ENCODE peak calls at places on chromosomes 2 and 18, in four cellular contexts. One of them, this sample, is unnamed.

GRCh38 chr18:59704146-59704545 is 6.9 kb upstream of the CCBE1 start:
- DNase-seq in GM23338: no peak
- DNase-seq in CD8-positive, alpha-beta T cell: no peak
- DNase-seq in GM13976: no peak
- DNase-seq in this sample: peak; percentile 71

GRCh38 chr2:236538242-236538641 is 31.4 kb upstream of the ACKR3 start:
- DNase-seq in GM23338: no peak
- DNase-seq in CD8-positive, alpha-beta T cell: no peak
- DNase-seq in GM13976: peak; percentile 35
- DNase-seq in this sample: no peak

GRCh38 chr2:132641819-132642218 is 28.2 kb downstream of the LYPD1 start:
- DNase-seq in GM23338: no peak
- DNase-seq in CD8-positive, alpha-beta T cell: no peak
- DNase-seq in GM13976: no peak
- DNase-seq in this sample: no peak

GRCh38 chr2:144835634-144836351 is 315.9 kb upstream of the ZEB2 start:
- DNase-seq in GM23338: no peak
- DNase-seq in CD8-positive, alpha-beta T cell: no peak
- DNase-seq in GM13976: no peak
- DNase-seq in this sample: no peak

GRCh38 chr2:237278593-237278992 is 135.4 kb downstream of the COL6A3 start:
- DNase-seq in GM23338: no peak
- DNase-seq in CD8-positive, alpha-beta T cell: no peak
- DNase-seq in GM13976: no peak
- DNase-seq in this sample: no peak

GRCh38 chr2:46922049-46922448 is 6.4 kb upstream of the MCFD2 start:
- DNase-seq in GM23338: no peak
- DNase-seq in CD8-positive, alpha-beta T cell: no peak
- DNase-seq in GM13976: no peak
- DNase-seq in this sample: no peak

GRCh38 chr2:29562319-29562718 is 359.1 kb downstream of the ALK start:
- DNase-seq in GM23338: no peak
- DNase-seq in CD8-positive, alpha-beta T cell: no peak
- DNase-seq in GM13976: no peak
- DNase-seq in this sample: no peak

GRCh38 chr18:4586729-4587128 is 131.6 kb upstream of the DLGAP1 start:
- DNase-seq in GM23338: no peak
- DNase-seq in CD8-positive, alpha-beta T cell: no peak
- DNase-seq in GM13976: no peak
- DNase-seq in this sample: no peak

GRCh38 chr18:51066273-51066672 is 36.3 kb downstream of the SMAD4 start:
- DNase-seq in GM23338: no peak
- DNase-seq in CD8-positive, alpha-beta T cell: no peak
- DNase-seq in GM13976: no peak
- DNase-seq in this sample: no peak

GRCh38 chr2:215920244-215921100 is 92.9 kb downstream of the MREG start:
- DNase-seq in GM23338: peak; percentile 72
- DNase-seq in CD8-positive, alpha-beta T cell: peak; percentile 34
- DNase-seq in GM13976: peak; percentile 55
- DNase-seq in this sample: peak; percentile 73

GRCh38 chr2:35582637-35583036 is 772.9 kb upstream of the CRIM1 start:
- DNase-seq in GM23338: no peak
- DNase-seq in CD8-positive, alpha-beta T cell: no peak
- DNase-seq in GM13976: no peak
- DNase-seq in this sample: no peak

GRCh38 chr2:234608946-234609345 is 112.1 kb upstream of the ARL4C start:
- DNase-seq in GM23338: no peak
- DNase-seq in CD8-positive, alpha-beta T cell: no peak
- DNase-seq in GM13976: no peak
- DNase-seq in this sample: no peak

GRCh38 chr2:10507106-10507505 is 59.0 kb upstream of the ODC1 start:
- DNase-seq in GM23338: no peak
- DNase-seq in CD8-positive, alpha-beta T cell: no peak
- DNase-seq in GM13976: no peak
- DNase-seq in this sample: no peak

GRCh38 chr2:183229386-183229785 is 105.1 kb downstream of the NUP35 start:
- DNase-seq in GM23338: no peak
- DNase-seq in CD8-positive, alpha-beta T cell: no peak
- DNase-seq in GM13976: no peak
- DNase-seq in this sample: no peak

GRCh38 chr2:224909885-224910517 is 132.3 kb downstream of the DOCK10 start:
- DNase-seq in GM23338: peak; percentile 30
- DNase-seq in CD8-positive, alpha-beta T cell: no peak
- DNase-seq in GM13976: no peak
- DNase-seq in this sample: peak; percentile 80

GRCh38 chr18:45441110-45441842 is 174.0 kb upstream of the SLC14A2 start:
- DNase-seq in GM23338: peak; percentile 24
- DNase-seq in CD8-positive, alpha-beta T cell: no peak
- DNase-seq in GM13976: no peak
- DNase-seq in this sample: no peak

GRCh38 chr18:61893304-61893970 is 630 bp upstream of the RNF152 start:
- DNase-seq in GM23338: peak; percentile 59
- DNase-seq in CD8-positive, alpha-beta T cell: no peak
- DNase-seq in GM13976: peak; percentile 59
- DNase-seq in this sample: no peak

GRCh38 chr2:170224692-170225091 is 46.7 kb downstream of the MYO3B start:
- DNase-seq in GM23338: no peak
- DNase-seq in CD8-positive, alpha-beta T cell: no peak
- DNase-seq in GM13976: no peak
- DNase-seq in this sample: no peak

GRCh38 chr2:6325616-6326015 is 540.1 kb downstream of the CMPK2 start:
- DNase-seq in GM23338: peak; percentile 1
- DNase-seq in CD8-positive, alpha-beta T cell: no peak
- DNase-seq in GM13976: no peak
- DNase-seq in this sample: no peak

GRCh38 chr2:136116111-136116812 is 1.7 kb downstream of the CXCR4 start:
- DNase-seq in GM23338: peak; percentile 69
- DNase-seq in CD8-positive, alpha-beta T cell: peak; percentile 79
- DNase-seq in GM13976: peak; percentile 47
- DNase-seq in this sample: no peak

GRCh38 chr18:48913723-48914122 is 37.0 kb downstream of the SMAD7 start:
- DNase-seq in GM23338: no peak
- DNase-seq in CD8-positive, alpha-beta T cell: no peak
- DNase-seq in GM13976: no peak
- DNase-seq in this sample: no peak

GRCh38 chr2:207097278-207097677 is 68.5 kb downstream of the KLF7 start:
- DNase-seq in GM23338: no peak
- DNase-seq in CD8-positive, alpha-beta T cell: no peak
- DNase-seq in GM13976: no peak
- DNase-seq in this sample: no peak

GRCh38 chr2:20672191-20672951 is 5.4 kb downstream of the GDF7 start:
- DNase-seq in GM23338: peak; percentile 83
- DNase-seq in CD8-positive, alpha-beta T cell: no peak
- DNase-seq in GM13976: peak; percentile 20
- DNase-seq in this sample: no peak

GRCh38 chr18:57131782-57132181 is 15.1 kb upstream of the BOD1L2 start:
- DNase-seq in GM23338: no peak
- DNase-seq in CD8-positive, alpha-beta T cell: no peak
- DNase-seq in GM13976: no peak
- DNase-seq in this sample: peak; percentile 96

GRCh38 chr2:186036862-186037449 is 298.4 kb downstream of the FSIP2 start:
- DNase-seq in GM23338: no peak
- DNase-seq in CD8-positive, alpha-beta T cell: no peak
- DNase-seq in GM13976: no peak
- DNase-seq in this sample: no peak

GRCh38 chr2:205188516-205189138 is 493.7 kb upstream of the NRP2 start:
- DNase-seq in GM23338: peak; percentile 46
- DNase-seq in CD8-positive, alpha-beta T cell: no peak
- DNase-seq in GM13976: no peak
- DNase-seq in this sample: no peak

GRCh38 chr2:168521342-168521741 is 65.3 kb downstream of the CERS6 start:
- DNase-seq in GM23338: peak; percentile 27
- DNase-seq in CD8-positive, alpha-beta T cell: no peak
- DNase-seq in GM13976: no peak
- DNase-seq in this sample: no peak

GRCh38 chr2:58289029-58289428 is 47.9 kb upstream of the FANCL start:
- DNase-seq in GM23338: no peak
- DNase-seq in CD8-positive, alpha-beta T cell: no peak
- DNase-seq in GM13976: no peak
- DNase-seq in this sample: no peak

GRCh38 chr18:30381826-30382225 is 660.7 kb downstream of the DSC3 start:
- DNase-seq in GM23338: no peak
- DNase-seq in CD8-positive, alpha-beta T cell: no peak
- DNase-seq in GM13976: no peak
- DNase-seq in this sample: no peak

GRCh38 chr18:2304378-2305175 is 266.7 kb downstream of the METTL4 start:
- DNase-seq in GM23338: no peak
- DNase-seq in CD8-positive, alpha-beta T cell: no peak
- DNase-seq in GM13976: no peak
- DNase-seq in this sample: peak; percentile 70

GRCh38 chr2:7430421-7430868 is 513.2 kb downstream of the RNF144A start:
- DNase-seq in GM23338: peak; percentile 34
- DNase-seq in CD8-positive, alpha-beta T cell: no peak
- DNase-seq in GM13976: no peak
- DNase-seq in this sample: no peak

DNA sequence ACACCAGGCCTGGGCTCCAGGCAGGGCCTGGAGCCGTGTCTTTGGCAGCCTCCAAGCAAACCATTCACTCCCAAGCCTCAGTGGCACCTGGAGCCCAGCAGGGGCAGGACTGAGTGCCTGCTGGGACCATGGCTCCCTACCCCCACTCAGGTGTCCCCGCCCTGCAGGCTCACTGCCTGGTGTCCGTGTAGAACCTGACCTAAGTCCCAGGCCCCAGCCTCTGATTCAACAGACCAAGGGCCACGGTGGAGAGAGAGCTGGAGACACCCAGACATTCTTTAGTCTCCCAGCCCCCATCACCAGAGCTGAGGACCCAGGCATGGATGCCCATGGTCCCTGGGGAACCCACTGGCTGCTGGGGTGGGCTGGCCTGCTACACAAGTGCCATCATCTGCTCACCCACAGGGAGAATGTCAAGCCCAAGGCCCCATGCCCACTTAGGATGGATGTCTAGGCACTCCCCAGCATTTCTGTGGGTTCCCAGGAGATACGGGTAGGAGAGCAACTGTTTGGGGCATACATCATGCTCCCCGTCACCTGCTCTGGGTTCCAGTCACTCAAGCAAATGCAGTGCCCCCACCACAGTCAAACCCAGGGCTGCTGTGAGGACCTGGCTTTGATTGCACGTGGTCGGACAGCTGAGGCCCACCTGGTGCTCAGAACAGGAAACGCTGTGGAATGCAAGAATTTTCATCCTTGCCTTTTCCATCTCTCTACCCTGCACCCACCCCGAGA is 42.9 kb upstream of the ATG16L1 start:
- DNase-seq in GM23338: no peak
- DNase-seq in CD8-positive, alpha-beta T cell: no peak
- DNase-seq in GM13976: peak; percentile 37
- DNase-seq in this sample: no peak
- TF ChIP-seq CTCF in GM23338: no peak
- TF ChIP-seq CTCF in CD8-positive, alpha-beta T cell: no peak
- TF ChIP-seq CTCF in GM13976: no peak
- TF ChIP-seq CTCF in this sample: no peak

GRCh38 chr2:62467475-62468321 is 38.3 kb downstream of the TMEM17 start:
- DNase-seq in GM23338: peak; percentile 34
- DNase-seq in CD8-positive, alpha-beta T cell: no peak
- DNase-seq in GM13976: no peak
- DNase-seq in this sample: no peak
- TF ChIP-seq CTCF in GM23338: peak; percentile 23
- TF ChIP-seq CTCF in CD8-positive, alpha-beta T cell: no peak
- TF ChIP-seq CTCF in GM13976: no peak
- TF ChIP-seq CTCF in this sample: no peak

GRCh38 chr2:171723724-171724683 is 36.7 kb downstream of the DYNC1I2 start:
- DNase-seq in GM23338: peak; percentile 54
- DNase-seq in CD8-positive, alpha-beta T cell: no peak
- DNase-seq in GM13976: no peak
- DNase-seq in this sample: no peak

GRCh38 chr2:171729952-171730317 is 42.7 kb downstream of the DYNC1I2 start:
- DNase-seq in GM23338: no peak
- DNase-seq in CD8-positive, alpha-beta T cell: no peak
- DNase-seq in GM13976: no peak
- DNase-seq in this sample: no peak

GRCh38 chr2:171726841-171727460 is 39.7 kb downstream of the DYNC1I2 start:
- DNase-seq in GM23338: no peak
- DNase-seq in CD8-positive, alpha-beta T cell: no peak
- DNase-seq in GM13976: no peak
- DNase-seq in this sample: no peak

DNA sequence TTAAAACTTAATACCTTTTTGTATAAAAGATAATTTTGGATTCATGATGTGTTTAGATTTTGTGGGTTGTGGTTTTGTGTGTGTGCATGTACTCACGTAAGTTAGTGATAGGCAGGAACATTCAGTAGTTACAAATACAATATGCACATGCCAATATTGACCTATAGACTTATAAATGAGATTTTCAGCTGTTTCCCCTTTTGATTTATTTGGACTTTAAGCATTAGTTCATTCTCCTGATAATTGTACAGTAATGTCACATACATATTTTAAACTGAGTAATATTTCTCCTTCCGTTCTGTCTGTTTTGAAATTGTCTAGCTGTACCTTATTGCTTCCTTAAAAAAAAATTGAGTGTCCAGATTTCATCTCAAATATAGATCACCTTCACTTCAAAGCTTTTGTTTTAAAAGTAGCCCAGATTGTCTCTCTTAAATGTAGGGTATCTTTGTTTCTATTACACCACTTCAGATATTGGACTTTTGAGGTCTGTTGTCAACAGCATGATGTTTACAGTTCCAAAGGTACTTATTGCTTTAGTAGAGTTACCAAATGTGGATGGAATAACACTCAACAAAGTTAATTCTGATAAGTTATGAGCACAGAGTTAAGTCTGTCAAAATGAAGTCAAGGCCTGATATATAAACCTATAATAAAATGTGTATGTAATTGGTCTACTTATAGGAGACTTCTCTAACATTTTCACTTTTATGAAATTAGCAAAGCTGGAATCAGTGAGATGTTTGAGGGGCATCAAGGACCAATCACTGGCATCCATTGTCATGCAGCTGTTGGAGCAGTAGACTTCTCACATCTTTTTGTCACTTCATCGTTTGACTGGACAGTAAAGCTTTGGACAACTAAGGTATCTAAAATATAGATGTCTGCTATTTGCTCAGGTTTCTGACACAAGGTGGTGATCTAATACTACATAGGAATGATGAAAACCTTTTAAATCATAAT is 42.0 kb downstream of the DYNC1I2 start:
- DNase-seq in GM23338: no peak
- DNase-seq in CD8-positive, alpha-beta T cell: no peak
- DNase-seq in GM13976: no peak
- DNase-seq in this sample: no peak
- TF ChIP-seq CTCF in GM23338: no peak
- TF ChIP-seq CTCF in CD8-positive, alpha-beta T cell: no peak
- TF ChIP-seq CTCF in GM13976: no peak
- TF ChIP-seq CTCF in this sample: no peak

GRCh38 chr2:85326946-85327756 is 638 bp downstream of the TGOLN2 start:
- DNase-seq in GM23338: peak; percentile 47
- DNase-seq in CD8-positive, alpha-beta T cell: peak; percentile 58
- DNase-seq in GM13976: peak; percentile 70
- DNase-seq in this sample: no peak

GRCh38 chr2:85325466-85325811 is 2.4 kb downstream of the TGOLN2 start:
- DNase-seq in GM23338: no peak
- DNase-seq in CD8-positive, alpha-beta T cell: no peak
- DNase-seq in GM13976: no peak
- DNase-seq in this sample: no peak

GRCh38 chr2:85326406-85326945 is 1.3 kb downstream of the TGOLN2 start:
- DNase-seq in GM23338: no peak
- DNase-seq in CD8-positive, alpha-beta T cell: peak; percentile 23
- DNase-seq in GM13976: peak; percentile 63
- DNase-seq in this sample: no peak

GRCh38 chr2:85329181-85329651 is 1.4 kb upstream of the TGOLN2 start:
- DNase-seq in GM23338: no peak
- DNase-seq in CD8-positive, alpha-beta T cell: no peak
- DNase-seq in GM13976: no peak
- DNase-seq in this sample: no peak

GRCh38 chr2:85327757-85328617 is at the start of gene TGOLN2:
- DNase-seq in GM23338: peak; percentile 97
- DNase-seq in CD8-positive, alpha-beta T cell: peak; percentile 93
- DNase-seq in GM13976: peak; percentile 97
- DNase-seq in this sample: peak; percentile 43
- TF ChIP-seq CTCF in GM23338: no peak
- TF ChIP-seq CTCF in CD8-positive, alpha-beta T cell: no peak
- TF ChIP-seq CTCF in GM13976: no peak
- TF ChIP-seq CTCF in this sample: peak; percentile 8